ENCODE peak calls at places on chromosome 2, in ten cellular contexts. One of them, this sample, is unnamed.
A peak's percentile ranks its signal among the peaks of the same experiment; 100 is the strongest.

GRCh38 chr2:74405994-74406583 is 15.3 kb downstream of the C2orf81 start:
- DNase-seq in stimulated activated naive B cell treated with anti-CD40 and anti-IgM and Interleukin-4, amounts not matched to agents 10 μg/mL and 1 μg/mL and 100 μg/mL, for 72 hours: no peak
- DNase-seq in brain microvascular endothelial cell: peak; percentile 49
- DNase-seq in stimulated activated CD8-positive, alpha-beta memory T cell treated with anti-CD3 and anti-CD28 coated beads, Interleukin-4, amount 100 ng/mL, for 24 hours: no peak
- DNase-seq in glutamatergic neuron: no peak
- DNase-seq in nephron progenitor cell: no peak
- DNase-seq in NCI-H1436: no peak
- DNase-seq in fibroblast of lung: no peak
- DNase-seq in EL: no peak
- DNase-seq in IMR-90: peak; percentile 40
- DNase-seq in this sample: no peak

GRCh38 chr2:102033028-102033749 is 41.4 kb downstream of the IL1R2 start:
- DNase-seq in stimulated activated naive B cell treated with anti-CD40 and anti-IgM and Interleukin-4, amounts not matched to agents 10 μg/mL and 1 μg/mL and 100 μg/mL, for 72 hours: peak; percentile 67
- DNase-seq in brain microvascular endothelial cell: peak; percentile 84
- DNase-seq in stimulated activated CD8-positive, alpha-beta memory T cell treated with anti-CD3 and anti-CD28 coated beads, Interleukin-4, amount 100 ng/mL, for 24 hours: peak; percentile 11
- DNase-seq in glutamatergic neuron: no peak
- DNase-seq in nephron progenitor cell: no peak
- DNase-seq in NCI-H1436: no peak
- DNase-seq in fibroblast of lung: peak; percentile 91
- DNase-seq in EL: peak; percentile 83
- DNase-seq in IMR-90: peak; percentile 79
- DNase-seq in this sample: no peak

GRCh38 chr2:8993902-8994278 is 9.6 kb downstream of the MBOAT2 start:
- DNase-seq in stimulated activated naive B cell treated with anti-CD40 and anti-IgM and Interleukin-4, amounts not matched to agents 10 μg/mL and 1 μg/mL and 100 μg/mL, for 72 hours: no peak
- DNase-seq in brain microvascular endothelial cell: no peak
- DNase-seq in stimulated activated CD8-positive, alpha-beta memory T cell treated with anti-CD3 and anti-CD28 coated beads, Interleukin-4, amount 100 ng/mL, for 24 hours: no peak
- DNase-seq in glutamatergic neuron: no peak
- DNase-seq in nephron progenitor cell: no peak
- DNase-seq in NCI-H1436: no peak
- DNase-seq in fibroblast of lung: no peak
- DNase-seq in EL: no peak
- DNase-seq in IMR-90: no peak
- DNase-seq in this sample: no peak

GRCh38 chr2:39664898-39665591 is 672 bp upstream of the TMEM178A start:
- DNase-seq in stimulated activated naive B cell treated with anti-CD40 and anti-IgM and Interleukin-4, amounts not matched to agents 10 μg/mL and 1 μg/mL and 100 μg/mL, for 72 hours: no peak
- DNase-seq in brain microvascular endothelial cell: no peak
- DNase-seq in stimulated activated CD8-positive, alpha-beta memory T cell treated with anti-CD3 and anti-CD28 coated beads, Interleukin-4, amount 100 ng/mL, for 24 hours: no peak
- DNase-seq in glutamatergic neuron: peak; percentile 54
- DNase-seq in nephron progenitor cell: peak; percentile 45
- DNase-seq in NCI-H1436: no peak
- DNase-seq in fibroblast of lung: no peak
- DNase-seq in EL: no peak
- DNase-seq in IMR-90: no peak
- DNase-seq in this sample: no peak

GRCh38 chr2:217902281-217903141 is 100.3 kb downstream of the TNS1 start:
- DNase-seq in stimulated activated naive B cell treated with anti-CD40 and anti-IgM and Interleukin-4, amounts not matched to agents 10 μg/mL and 1 μg/mL and 100 μg/mL, for 72 hours: no peak
- DNase-seq in brain microvascular endothelial cell: peak; percentile 57
- DNase-seq in stimulated activated CD8-positive, alpha-beta memory T cell treated with anti-CD3 and anti-CD28 coated beads, Interleukin-4, amount 100 ng/mL, for 24 hours: no peak
- DNase-seq in glutamatergic neuron: no peak
- DNase-seq in nephron progenitor cell: peak; percentile 48
- DNase-seq in NCI-H1436: no peak
- DNase-seq in fibroblast of lung: peak; percentile 50
- DNase-seq in EL: peak; percentile 68
- DNase-seq in IMR-90: peak; percentile 88
- DNase-seq in this sample: no peak

GRCh38 chr2:119598576-119598975 is 54.3 kb downstream of the CFAP221 start:
- DNase-seq in stimulated activated naive B cell treated with anti-CD40 and anti-IgM and Interleukin-4, amounts not matched to agents 10 μg/mL and 1 μg/mL and 100 μg/mL, for 72 hours: no peak
- DNase-seq in brain microvascular endothelial cell: no peak
- DNase-seq in stimulated activated CD8-positive, alpha-beta memory T cell treated with anti-CD3 and anti-CD28 coated beads, Interleukin-4, amount 100 ng/mL, for 24 hours: no peak
- DNase-seq in glutamatergic neuron: no peak
- DNase-seq in nephron progenitor cell: peak; percentile 10
- DNase-seq in NCI-H1436: no peak
- DNase-seq in fibroblast of lung: no peak
- DNase-seq in EL: no peak
- DNase-seq in IMR-90: no peak
- DNase-seq in this sample: no peak

GRCh38 chr2:5587726-5588125 is 104.5 kb upstream of the SOX11 start:
- DNase-seq in stimulated activated naive B cell treated with anti-CD40 and anti-IgM and Interleukin-4, amounts not matched to agents 10 μg/mL and 1 μg/mL and 100 μg/mL, for 72 hours: no peak
- DNase-seq in brain microvascular endothelial cell: no peak
- DNase-seq in stimulated activated CD8-positive, alpha-beta memory T cell treated with anti-CD3 and anti-CD28 coated beads, Interleukin-4, amount 100 ng/mL, for 24 hours: no peak
- DNase-seq in glutamatergic neuron: no peak
- DNase-seq in nephron progenitor cell: no peak
- DNase-seq in NCI-H1436: no peak
- DNase-seq in fibroblast of lung: no peak
- DNase-seq in EL: no peak
- DNase-seq in IMR-90: no peak
- DNase-seq in this sample: no peak

GRCh38 chr2:16015903-16016265 is 75.5 kb downstream of the MYCN start:
- DNase-seq in stimulated activated naive B cell treated with anti-CD40 and anti-IgM and Interleukin-4, amounts not matched to agents 10 μg/mL and 1 μg/mL and 100 μg/mL, for 72 hours: no peak
- DNase-seq in brain microvascular endothelial cell: no peak
- DNase-seq in stimulated activated CD8-positive, alpha-beta memory T cell treated with anti-CD3 and anti-CD28 coated beads, Interleukin-4, amount 100 ng/mL, for 24 hours: no peak
- DNase-seq in glutamatergic neuron: no peak
- DNase-seq in nephron progenitor cell: no peak
- DNase-seq in NCI-H1436: no peak
- DNase-seq in fibroblast of lung: no peak
- DNase-seq in EL: no peak
- DNase-seq in IMR-90: no peak
- DNase-seq in this sample: no peak

GRCh38 chr2:36357506-36358316 is 2.1 kb downstream of the CRIM1 start:
- DNase-seq in stimulated activated naive B cell treated with anti-CD40 and anti-IgM and Interleukin-4, amounts not matched to agents 10 μg/mL and 1 μg/mL and 100 μg/mL, for 72 hours: peak; percentile 50
- DNase-seq in brain microvascular endothelial cell: peak; percentile 70
- DNase-seq in stimulated activated CD8-positive, alpha-beta memory T cell treated with anti-CD3 and anti-CD28 coated beads, Interleukin-4, amount 100 ng/mL, for 24 hours: no peak
- DNase-seq in glutamatergic neuron: peak; percentile 60
- DNase-seq in nephron progenitor cell: peak; percentile 50
- DNase-seq in NCI-H1436: no peak
- DNase-seq in fibroblast of lung: peak; percentile 86
- DNase-seq in EL: peak; percentile 77
- DNase-seq in IMR-90: peak; percentile 85
- DNase-seq in this sample: peak; percentile 54